ENCODE peak calls at places on chromosomes 7 and 10, in eight cellular contexts. Q is endothelial cell of umbilical vein, H is spleen, K is GM12891, G is GM12878, R is GM23338, E is stomach, T is upper lobe of left lung. F is an unnamed sample.

GRCh38 chr7:103912906-103913610 is 76.4 kb downstream of the RELN start:
- DNase-seq in Q (no peak), H (no peak), K (no peak), G (no peak), R (no peak), E (no peak), T (no peak), F (no peak)

GRCh38 chr10:70311698-70312097 is 27.9 kb upstream of the NPFFR1 start:
- DNase-seq in Q (no peak), H (peak), K (no peak), G (no peak), R (no peak), E (no peak), T (no peak), F (no peak)

GRCh38 chr7:4753610-4754432 is 21.6 kb upstream of the AP5Z1 start:
- DNase-seq in Q (peak), H (peak), K (peak), G (no peak), R (peak), E (peak), T (peak), F (peak)

GRCh38 chr7:134212576-134213546 is 85.7 kb downstream of the LRGUK start:
- DNase-seq in Q (peak), H (no peak), K (no peak), G (no peak), R (no peak), E (no peak), T (peak), F (no peak)

GRCh38 chr10:76911184-76911583 is 726.4 kb downstream of the KCNMA1 start:
- DNase-seq in Q (no peak), H (no peak), K (no peak), G (no peak), R (no peak), E (no peak), T (no peak), F (no peak)

GRCh38 chr7:44824894-44825526 is 22.9 kb downstream of the H2AZ2 start:
- DNase-seq in Q (no peak), H (peak), K (no peak), G (no peak), R (no peak), E (no peak), T (no peak), F (no peak)

GRCh38 chr10:73875139-73875475 is 752 bp upstream of the CAMK2G start:
- DNase-seq in Q (no peak), H (no peak), K (no peak), G (no peak), R (no peak), E (no peak), T (no peak), F (no peak)

GRCh38 chr10:46520941-46521340 is 35.5 kb downstream of the GPRIN2 start:
- DNase-seq in Q (no peak), H (peak), K (no peak), G (no peak), R (no peak), E (peak), T (peak), F (no peak)

GRCh38 chr7:150450491-150450992 is at the start of gene GIMAP8:
- DNase-seq in Q (peak), H (peak), K (peak), G (no peak), R (peak), E (peak), T (peak), F (no peak)

GRCh38 chr10:37489658-37490003 is 364.2 kb downstream of the ANKRD30A start:
- DNase-seq in Q (no peak), H (no peak), K (no peak), G (no peak), R (no peak), E (no peak), T (no peak), F (no peak)

GRCh38 chr10:97679594-97679993 is 7.4 kb downstream of the AVPI1 start:
- DNase-seq in Q (no peak), H (no peak), K (no peak), G (no peak), R (no peak), E (no peak), T (no peak), F (no peak)

GRCh38 chr7:119969054-119969453 is 303.9 kb upstream of the KCND2 start:
- DNase-seq in Q (no peak), H (no peak), K (no peak), G (no peak), R (no peak), E (no peak), T (no peak), F (no peak)

GRCh38 chr7:70570961-70571360 is 561.0 kb upstream of the GALNT17 start:
- DNase-seq in Q (no peak), H (no peak), K (no peak), G (no peak), R (no peak), E (no peak), T (no peak), F (no peak)

DNA sequence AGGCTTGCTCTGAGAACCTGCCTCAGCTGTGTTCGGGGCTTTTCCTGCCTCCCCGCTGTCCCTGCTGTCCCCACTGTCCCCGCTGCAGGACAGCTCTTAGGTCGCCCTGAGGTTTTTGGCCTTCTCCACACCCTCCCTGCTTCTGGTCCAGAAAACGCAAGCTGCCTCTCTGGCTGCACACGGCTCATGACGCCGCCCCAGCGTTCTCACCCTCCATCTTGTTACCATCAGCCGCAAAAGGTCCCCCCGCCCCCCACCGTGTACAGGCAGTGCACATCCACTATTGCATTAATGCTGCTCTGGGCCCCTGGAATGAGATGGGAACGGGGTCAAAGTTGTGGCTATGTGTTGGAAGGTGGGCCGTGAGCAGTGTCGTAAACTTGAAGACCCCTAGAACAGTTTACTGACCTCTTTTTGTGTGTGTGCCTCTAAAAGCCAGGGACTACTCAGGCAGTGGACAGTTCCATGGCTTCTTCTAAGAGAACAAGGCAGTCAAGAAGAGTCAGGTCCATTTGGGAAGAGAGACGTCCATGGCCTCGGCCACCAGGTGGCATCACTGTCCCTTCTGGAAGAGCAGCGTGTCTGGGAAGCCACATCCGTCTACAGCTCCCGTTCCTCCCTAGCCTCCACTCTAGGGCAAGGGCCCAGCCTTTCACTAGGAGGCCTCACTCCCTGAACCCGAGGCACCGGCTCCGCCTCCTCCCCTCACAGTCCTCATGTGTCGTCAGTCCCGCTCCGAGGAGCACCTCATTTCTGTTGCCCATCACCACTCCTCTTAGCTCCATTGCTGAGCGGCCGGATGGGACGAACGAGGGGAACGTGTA is 38.5 kb upstream of the MKRN1 start:
- DNase-seq in Q (peak), H (peak), K (peak), G (peak), R (peak), E (peak), T (peak), F (peak)
- TF ChIP-seq POLR2AphosphoS5 in Q (no peak), H (peak), K (no peak), G (no peak), R (no peak), E (peak), T (no peak), F (no peak)

GRCh38 chr10:4058514-4059029 is 273.6 kb upstream of the KLF6 start:
- DNase-seq in Q (no peak), H (no peak), K (no peak), G (no peak), R (no peak), E (no peak), T (no peak), F (no peak)
- TF ChIP-seq POLR2AphosphoS5 in Q (no peak), H (no peak), K (no peak), G (no peak), R (no peak), E (no peak), T (no peak), F (no peak)

DNA sequence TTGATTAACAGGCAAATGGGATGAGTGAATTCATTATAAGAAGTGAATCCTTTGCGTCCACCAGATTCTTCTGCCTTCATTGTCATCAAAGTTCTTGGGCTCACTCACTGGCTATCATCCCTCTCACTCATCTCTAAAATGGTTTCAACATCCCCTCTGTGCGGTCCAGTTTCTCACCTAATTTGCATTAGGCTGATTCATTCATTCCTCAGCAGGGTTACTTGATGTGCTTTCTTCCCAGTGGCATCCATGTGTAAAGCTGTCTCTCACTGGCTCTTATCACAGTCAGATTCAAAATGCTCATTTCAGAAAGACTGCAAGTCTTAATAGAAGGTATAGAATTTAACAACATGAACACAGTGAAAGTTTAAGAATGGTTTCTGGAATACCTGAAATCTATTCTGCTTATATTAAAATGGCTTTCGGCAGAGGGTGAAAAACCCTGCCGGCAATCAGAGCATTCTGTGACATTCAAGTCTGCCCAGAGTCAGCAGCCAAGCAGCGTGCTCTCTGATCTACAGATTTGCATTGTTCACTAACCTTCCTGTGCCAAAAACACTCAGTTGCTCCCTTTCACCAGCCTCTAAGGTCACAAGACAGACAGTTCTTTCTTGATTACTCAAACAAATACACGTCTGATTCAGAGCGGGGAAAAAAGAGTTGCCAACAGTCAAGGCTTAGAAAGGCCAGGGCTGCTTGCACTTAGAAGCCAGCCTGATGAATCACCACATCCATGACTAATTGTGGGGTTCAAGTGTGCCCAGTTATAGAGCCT is 106.7 kb downstream of the TES start:
- DNase-seq in Q (peak), H (no peak), K (no peak), G (peak), R (no peak), E (peak), T (peak), F (no peak)
- TF ChIP-seq POLR2AphosphoS5 in Q (peak), H (no peak), K (no peak), G (no peak), R (no peak), E (peak), T (peak), F (no peak)

GRCh38 chr10:113680172-113681111 is 730 bp downstream of the CASP7 start:
- DNase-seq in Q (peak), H (peak), K (no peak), G (peak), R (peak), E (peak), T (peak), F (no peak)
- TF ChIP-seq POLR2AphosphoS5 in Q (peak), H (peak), K (no peak), G (peak), R (no peak), E (peak), T (peak), F (no peak)

F was measured in GM12892.